ENCODE peak calls at places on chromosomes 4 and X, in seven cellular contexts. One of them, this sample, is unnamed.
A peak's percentile ranks its signal among the peaks of the same experiment; 100 is the strongest.

GRCh38 chrX:140346711-140347110 is 158.2 kb downstream of the SOX3 start:
- DNase-seq in ACHN: no peak
- DNase-seq in stimulated activated naive CD4-positive, alpha-beta T cell treated with Interleukin-2 at 50 U/mL for 16 hours: no peak
- DNase-seq in GM20000: no peak
- DNase-seq in HT1080: peak; percentile 9
- DNase-seq in upper lobe of right lung: no peak
- DNase-seq in hypothalamus: no peak
- DNase-seq in this sample: no peak

GRCh38 chr4:1451106-1451751 is 45.0 kb upstream of the NKX1-1 start:
- DNase-seq in ACHN: no peak
- DNase-seq in stimulated activated naive CD4-positive, alpha-beta T cell treated with Interleukin-2 at 50 U/mL for 16 hours: no peak
- DNase-seq in GM20000: no peak
- DNase-seq in upper lobe of right lung: no peak
- DNase-seq in HT1080: no peak
- DNase-seq in hypothalamus: no peak
- DNase-seq in this sample: no peak

GRCh38 chrX:48468693-48469691 is 1.1 kb downstream of the SLC38A5 start:
- DNase-seq in ACHN: no peak
- DNase-seq in upper lobe of right lung: no peak
- DNase-seq in HT1080: no peak
- DNase-seq in hypothalamus: no peak
- DNase-seq in GM20000: peak; percentile 46
- DNase-seq in stimulated activated naive CD4-positive, alpha-beta T cell treated with Interleukin-2 at 50 U/mL for 16 hours: peak; percentile 31
- DNase-seq in this sample: peak; percentile 68

GRCh38 chr4:26992657-26993361 is 132.2 kb downstream of the STIM2 start:
- DNase-seq in upper lobe of right lung: no peak
- DNase-seq in HT1080: no peak
- DNase-seq in hypothalamus: peak; percentile 27
- DNase-seq in stimulated activated naive CD4-positive, alpha-beta T cell treated with Interleukin-2 at 50 U/mL for 16 hours: peak; percentile 18
- DNase-seq in GM20000: peak; percentile 59
- DNase-seq in ACHN: no peak
- DNase-seq in this sample: no peak

GRCh38 chr4:156781852-156782251 is 189.7 kb downstream of the PDGFC start:
- DNase-seq in HT1080: peak; percentile 62
- DNase-seq in stimulated activated naive CD4-positive, alpha-beta T cell treated with Interleukin-2 at 50 U/mL for 16 hours: no peak
- DNase-seq in upper lobe of right lung: no peak
- DNase-seq in ACHN: peak; percentile 31
- DNase-seq in hypothalamus: no peak
- DNase-seq in GM20000: no peak
- DNase-seq in this sample: no peak

GRCh38 chrX:101230636-101231035 is 11.1 kb downstream of the DRP2 start:
- DNase-seq in HT1080: peak; percentile 70
- DNase-seq in stimulated activated naive CD4-positive, alpha-beta T cell treated with Interleukin-2 at 50 U/mL for 16 hours: no peak
- DNase-seq in GM20000: no peak
- DNase-seq in hypothalamus: no peak
- DNase-seq in upper lobe of right lung: no peak
- DNase-seq in ACHN: no peak
- DNase-seq in this sample: no peak

GRCh38 chr4:23770011-23770410 is 119.8 kb downstream of the PPARGC1A start:
- DNase-seq in upper lobe of right lung: no peak
- DNase-seq in ACHN: peak; percentile 16
- DNase-seq in hypothalamus: no peak
- DNase-seq in HT1080: peak; percentile 53
- DNase-seq in GM20000: no peak
- DNase-seq in stimulated activated naive CD4-positive, alpha-beta T cell treated with Interleukin-2 at 50 U/mL for 16 hours: no peak
- DNase-seq in this sample: no peak

GRCh38 chr4:128357286-128357685 is 69.7 kb upstream of the PGRMC2 start:
- DNase-seq in HT1080: no peak
- DNase-seq in stimulated activated naive CD4-positive, alpha-beta T cell treated with Interleukin-2 at 50 U/mL for 16 hours: no peak
- DNase-seq in GM20000: no peak
- DNase-seq in upper lobe of right lung: no peak
- DNase-seq in ACHN: no peak
- DNase-seq in hypothalamus: no peak
- DNase-seq in this sample: no peak

GRCh38 chrX:151830911-151831310 is 81.8 kb upstream of the MAGEA4 start:
- DNase-seq in upper lobe of right lung: no peak
- DNase-seq in HT1080: no peak
- DNase-seq in ACHN: no peak
- DNase-seq in hypothalamus: no peak
- DNase-seq in stimulated activated naive CD4-positive, alpha-beta T cell treated with Interleukin-2 at 50 U/mL for 16 hours: no peak
- DNase-seq in GM20000: no peak
- DNase-seq in this sample: no peak

GRCh38 chr4:144627663-144628076 is 18.3 kb upstream of the HHIP start:
- DNase-seq in HT1080: peak; percentile 90
- DNase-seq in hypothalamus: no peak
- DNase-seq in upper lobe of right lung: no peak
- DNase-seq in ACHN: no peak
- DNase-seq in GM20000: no peak
- DNase-seq in stimulated activated naive CD4-positive, alpha-beta T cell treated with Interleukin-2 at 50 U/mL for 16 hours: no peak
- DNase-seq in this sample: no peak

GRCh38 chr4:40507977-40508376 is 121.7 kb downstream of the RBM47 start:
- DNase-seq in ACHN: no peak
- DNase-seq in upper lobe of right lung: no peak
- DNase-seq in HT1080: no peak
- DNase-seq in stimulated activated naive CD4-positive, alpha-beta T cell treated with Interleukin-2 at 50 U/mL for 16 hours: no peak
- DNase-seq in GM20000: no peak
- DNase-seq in hypothalamus: no peak
- DNase-seq in this sample: peak; percentile 48

GRCh38 chr4:176137626-176138025 is 57.8 kb downstream of the SPATA4 start:
- DNase-seq in stimulated activated naive CD4-positive, alpha-beta T cell treated with Interleukin-2 at 50 U/mL for 16 hours: no peak
- DNase-seq in GM20000: no peak
- DNase-seq in ACHN: peak; percentile 20
- DNase-seq in upper lobe of right lung: no peak
- DNase-seq in HT1080: peak; percentile 46
- DNase-seq in hypothalamus: no peak
- DNase-seq in this sample: no peak

GRCh38 chrX:54044126-54044876 is at the start of gene PHF8:
- DNase-seq in ACHN: peak; percentile 88
- DNase-seq in HT1080: peak; percentile 96
- DNase-seq in GM20000: peak; percentile 85
- DNase-seq in hypothalamus: peak; percentile 82
- DNase-seq in upper lobe of right lung: peak; percentile 97
- DNase-seq in stimulated activated naive CD4-positive, alpha-beta T cell treated with Interleukin-2 at 50 U/mL for 16 hours: peak; percentile 94
- DNase-seq in this sample: peak; percentile 95

GRCh38 chr4:2800691-2801596 is 8.1 kb downstream of the SH3BP2 start:
- DNase-seq in hypothalamus: peak; percentile 87
- DNase-seq in ACHN: no peak
- DNase-seq in stimulated activated naive CD4-positive, alpha-beta T cell treated with Interleukin-2 at 50 U/mL for 16 hours: peak; percentile 20
- DNase-seq in upper lobe of right lung: peak; percentile 90
- DNase-seq in GM20000: peak; percentile 77
- DNase-seq in HT1080: no peak
- DNase-seq in this sample: peak; percentile 14

GRCh38 chr4:4672397-4672796 is 130.5 kb upstream of the STX18 start:
- DNase-seq in GM20000: no peak
- DNase-seq in HT1080: no peak
- DNase-seq in ACHN: no peak
- DNase-seq in stimulated activated naive CD4-positive, alpha-beta T cell treated with Interleukin-2 at 50 U/mL for 16 hours: no peak
- DNase-seq in hypothalamus: no peak
- DNase-seq in upper lobe of right lung: no peak
- DNase-seq in this sample: no peak

GRCh38 chr4:74365761-74366160 is 816 bp downstream of the EREG start:
- DNase-seq in upper lobe of right lung: peak; percentile 49
- DNase-seq in HT1080: no peak
- DNase-seq in GM20000: no peak
- DNase-seq in stimulated activated naive CD4-positive, alpha-beta T cell treated with Interleukin-2 at 50 U/mL for 16 hours: no peak
- DNase-seq in hypothalamus: no peak
- DNase-seq in ACHN: peak; percentile 43
- DNase-seq in this sample: no peak

GRCh38 chr4:183636488-183636887 is 22.5 kb downstream of the RWDD4 start:
- DNase-seq in hypothalamus: no peak
- DNase-seq in HT1080: no peak
- DNase-seq in GM20000: no peak
- DNase-seq in upper lobe of right lung: no peak
- DNase-seq in ACHN: no peak
- DNase-seq in stimulated activated naive CD4-positive, alpha-beta T cell treated with Interleukin-2 at 50 U/mL for 16 hours: no peak
- DNase-seq in this sample: no peak

GRCh38 chr4:53490965-53491622 is 100.2 kb downstream of the LNX1 start:
- DNase-seq in GM20000: peak; percentile 19
- DNase-seq in hypothalamus: no peak
- DNase-seq in HT1080: peak; percentile 69
- DNase-seq in stimulated activated naive CD4-positive, alpha-beta T cell treated with Interleukin-2 at 50 U/mL for 16 hours: no peak
- DNase-seq in ACHN: peak; percentile 41
- DNase-seq in upper lobe of right lung: no peak
- DNase-seq in this sample: no peak

GRCh38 chrX:10607233-10607632 is 13.2 kb downstream of the MID1 start:
- DNase-seq in stimulated activated naive CD4-positive, alpha-beta T cell treated with Interleukin-2 at 50 U/mL for 16 hours: no peak
- DNase-seq in upper lobe of right lung: no peak
- DNase-seq in hypothalamus: no peak
- DNase-seq in HT1080: no peak
- DNase-seq in ACHN: no peak
- DNase-seq in GM20000: no peak
- DNase-seq in this sample: no peak

GRCh38 chr4:176478076-176478475 is 158.3 kb downstream of the SPCS3 start:
- DNase-seq in upper lobe of right lung: no peak
- DNase-seq in stimulated activated naive CD4-positive, alpha-beta T cell treated with Interleukin-2 at 50 U/mL for 16 hours: no peak
- DNase-seq in HT1080: no peak
- DNase-seq in ACHN: no peak
- DNase-seq in hypothalamus: no peak
- DNase-seq in GM20000: no peak
- DNase-seq in this sample: no peak

GRCh38 chr4:186676531-186677158 is 47.0 kb downstream of the FAT1 start:
- DNase-seq in hypothalamus: no peak
- DNase-seq in HT1080: peak; percentile 90
- DNase-seq in ACHN: peak; percentile 91
- DNase-seq in upper lobe of right lung: no peak
- DNase-seq in stimulated activated naive CD4-positive, alpha-beta T cell treated with Interleukin-2 at 50 U/mL for 16 hours: no peak
- DNase-seq in GM20000: no peak
- DNase-seq in this sample: no peak

GRCh38 chr4:20320232-20320631 is 68.5 kb downstream of the SLIT2 start:
- DNase-seq in HT1080: no peak
- DNase-seq in stimulated activated naive CD4-positive, alpha-beta T cell treated with Interleukin-2 at 50 U/mL for 16 hours: no peak
- DNase-seq in hypothalamus: no peak
- DNase-seq in ACHN: no peak
- DNase-seq in upper lobe of right lung: no peak
- DNase-seq in GM20000: no peak
- DNase-seq in this sample: no peak